ENCODE peak calls at places on chromosome 15, in eight cellular contexts. One of them, this sample, is unnamed. For H3K4me1, the result is how much of the 10 kb centered on the place peaks cover.

GRCh38 chr15:95684693-95685115 is 645.8 kb upstream of the NR2F2 start:
- DNase-seq in right cardiac atrium: no peak
- DNase-seq in fibroblast of lung: peak
- DNase-seq in aorta: no peak
- DNase-seq in K562: peak
- DNase-seq in small intestine: no peak
- DNase-seq in colonic mucosa: no peak
- DNase-seq in left ventricle myocardium inferior: no peak
- DNase-seq in this sample: no peak

GRCh38 chr15:57649138-57649537 is 57.4 kb upstream of the POLR2M start:
- DNase-seq in small intestine: no peak
- DNase-seq in fibroblast of lung: peak
- DNase-seq in left ventricle myocardium inferior: no peak
- DNase-seq in K562: no peak
- DNase-seq in aorta: no peak
- DNase-seq in colonic mucosa: no peak
- DNase-seq in right cardiac atrium: no peak
- DNase-seq in this sample: no peak

GRCh38 chr15:76904461-76905012 is 603 bp downstream of the SCAPER start:
- DNase-seq in aorta: no peak
- DNase-seq in small intestine: peak
- DNase-seq in K562: peak
- DNase-seq in right cardiac atrium: no peak
- DNase-seq in colonic mucosa: peak
- DNase-seq in fibroblast of lung: no peak
- DNase-seq in left ventricle myocardium inferior: no peak
- DNase-seq in this sample: peak

GRCh38 chr15:40982855-40983254 is 29.6 kb downstream of the CHAC1 start:
- DNase-seq in right cardiac atrium: peak
- DNase-seq in small intestine: no peak
- DNase-seq in fibroblast of lung: peak
- DNase-seq in left ventricle myocardium inferior: no peak
- DNase-seq in aorta: peak
- DNase-seq in colonic mucosa: no peak
- DNase-seq in K562: no peak
- DNase-seq in this sample: no peak

GRCh38 chr15:67690936-67691335 is 134.4 kb upstream of the SKOR1 start:
- DNase-seq in colonic mucosa: no peak
- DNase-seq in right cardiac atrium: no peak
- DNase-seq in left ventricle myocardium inferior: no peak
- DNase-seq in aorta: no peak
- DNase-seq in small intestine: no peak
- DNase-seq in K562: no peak
- DNase-seq in fibroblast of lung: peak
- DNase-seq in this sample: no peak

GRCh38 chr15:86879250-86880229 is 799.9 kb downstream of the AGBL1 start:
- DNase-seq in left ventricle myocardium inferior: peak
- DNase-seq in small intestine: no peak
- DNase-seq in colonic mucosa: no peak
- DNase-seq in aorta: no peak
- DNase-seq in K562: no peak
- DNase-seq in fibroblast of lung: no peak
- DNase-seq in right cardiac atrium: peak
- DNase-seq in this sample: peak

GRCh38 chr15:27563765-27564164 is 535.4 kb downstream of the OCA2 start:
- DNase-seq in K562: no peak
- DNase-seq in fibroblast of lung: no peak
- DNase-seq in left ventricle myocardium inferior: no peak
- DNase-seq in right cardiac atrium: no peak
- DNase-seq in small intestine: no peak
- DNase-seq in aorta: no peak
- DNase-seq in colonic mucosa: no peak
- DNase-seq in this sample: no peak

GRCh38 chr15:66912001-66912400 is 153.4 kb upstream of the SMAD3 start:
- DNase-seq in right cardiac atrium: no peak
- DNase-seq in fibroblast of lung: no peak
- DNase-seq in left ventricle myocardium inferior: no peak
- DNase-seq in aorta: no peak
- DNase-seq in K562: no peak
- DNase-seq in colonic mucosa: no peak
- DNase-seq in small intestine: no peak
- DNase-seq in this sample: no peak

GRCh38 chr15:25242166-25242879 is 196.5 kb downstream of the UBE3A start:
- DNase-seq in left ventricle myocardium inferior: peak
- DNase-seq in K562: no peak
- DNase-seq in right cardiac atrium: no peak
- DNase-seq in colonic mucosa: no peak
- DNase-seq in fibroblast of lung: no peak
- DNase-seq in small intestine: no peak
- DNase-seq in aorta: peak
- DNase-seq in this sample: no peak

GRCh38 chr15:95932676-95933075 is 397.8 kb upstream of the NR2F2 start:
- DNase-seq in aorta: no peak
- DNase-seq in left ventricle myocardium inferior: no peak
- DNase-seq in small intestine: no peak
- DNase-seq in right cardiac atrium: no peak
- DNase-seq in colonic mucosa: no peak
- DNase-seq in fibroblast of lung: no peak
- DNase-seq in K562: no peak
- DNase-seq in this sample: no peak

GRCh38 chr15:40493089-40493840 is 22.5 kb downstream of the CHST14 start:
- DNase-seq in colonic mucosa: no peak
- DNase-seq in K562: no peak
- DNase-seq in aorta: no peak
- DNase-seq in right cardiac atrium: no peak
- DNase-seq in left ventricle myocardium inferior: no peak
- DNase-seq in fibroblast of lung: no peak
- DNase-seq in small intestine: no peak
- DNase-seq in this sample: no peak

GRCh38 chr15:31228980-31229826 is 97.4 kb upstream of the KLF13 start:
- DNase-seq in right cardiac atrium: no peak
- DNase-seq in colonic mucosa: peak
- DNase-seq in fibroblast of lung: no peak
- DNase-seq in small intestine: peak
- DNase-seq in aorta: no peak
- DNase-seq in left ventricle myocardium inferior: no peak
- DNase-seq in K562: no peak
- DNase-seq in this sample: no peak

GRCh38 chr15:82855286-82856092 is 46.1 kb downstream of the WHAMM start:
- DNase-seq in small intestine: no peak
- DNase-seq in right cardiac atrium: no peak
- DNase-seq in colonic mucosa: no peak
- DNase-seq in aorta: no peak
- DNase-seq in left ventricle myocardium inferior: no peak
- DNase-seq in fibroblast of lung: no peak
- DNase-seq in K562: no peak
- DNase-seq in this sample: no peak

GRCh38 chr15:75043509-75044257 is 20.3 kb downstream of the PPCDC start:
- DNase-seq in small intestine: peak
- DNase-seq in fibroblast of lung: peak
- DNase-seq in aorta: peak
- DNase-seq in K562: peak
- DNase-seq in colonic mucosa: peak
- DNase-seq in right cardiac atrium: peak
- DNase-seq in left ventricle myocardium inferior: peak
- DNase-seq in this sample: peak

GRCh38 chr15:68431037-68431791 is 749 bp downstream of the ITGA11 start:
- DNase-seq in left ventricle myocardium inferior: peak
- DNase-seq in K562: no peak
- DNase-seq in colonic mucosa: peak
- DNase-seq in right cardiac atrium: peak
- DNase-seq in fibroblast of lung: no peak
- DNase-seq in small intestine: no peak
- DNase-seq in aorta: peak
- DNase-seq in this sample: no peak

GRCh38 chr15:63553388-63553791 is 43.8 kb upstream of the FBXL22 start:
- DNase-seq in aorta: no peak
- DNase-seq in K562: no peak
- DNase-seq in colonic mucosa: no peak
- DNase-seq in right cardiac atrium: peak
- DNase-seq in small intestine: peak
- DNase-seq in left ventricle myocardium inferior: no peak
- DNase-seq in fibroblast of lung: peak
- DNase-seq in this sample: no peak

GRCh38 chr15:36701336-36701735 is 121.9 kb downstream of the CDIN1 start:
- DNase-seq in left ventricle myocardium inferior: no peak
- DNase-seq in colonic mucosa: no peak
- DNase-seq in aorta: no peak
- DNase-seq in right cardiac atrium: no peak
- DNase-seq in small intestine: no peak
- DNase-seq in K562: no peak
- DNase-seq in fibroblast of lung: no peak
- DNase-seq in this sample: no peak

GRCh38 chr15:49558924-49559323 is 61.7 kb downstream of the FAM227B start:
- DNase-seq in left ventricle myocardium inferior: no peak
- DNase-seq in right cardiac atrium: no peak
- DNase-seq in aorta: no peak
- DNase-seq in K562: no peak
- DNase-seq in small intestine: no peak
- DNase-seq in colonic mucosa: no peak
- DNase-seq in fibroblast of lung: peak
- DNase-seq in this sample: no peak

GRCh38 chr15:49815937-49816336 is 195.1 kb downstream of the DTWD1 start:
- DNase-seq in right cardiac atrium: peak
- DNase-seq in left ventricle myocardium inferior: peak
- DNase-seq in aorta: peak
- DNase-seq in fibroblast of lung: peak
- DNase-seq in colonic mucosa: no peak
- DNase-seq in K562: no peak
- DNase-seq in small intestine: no peak
- DNase-seq in this sample: no peak

GRCh38 chr15:85615930-85616329 is 178.8 kb downstream of the KLHL25 start:
- DNase-seq in fibroblast of lung: peak
- DNase-seq in K562: peak
- DNase-seq in small intestine: peak
- DNase-seq in colonic mucosa: peak
- DNase-seq in left ventricle myocardium inferior: no peak
- DNase-seq in right cardiac atrium: no peak
- DNase-seq in aorta: no peak
- DNase-seq in this sample: no peak

GRCh38 chr15:41799488-41799805 is 25.2 kb downstream of the MAPKBP1 start:
- DNase-seq in colonic mucosa: no peak
- DNase-seq in small intestine: no peak
- DNase-seq in K562: no peak
- DNase-seq in right cardiac atrium: no peak
- DNase-seq in aorta: no peak
- DNase-seq in fibroblast of lung: no peak
- DNase-seq in left ventricle myocardium inferior: no peak
- DNase-seq in this sample: no peak

GRCh38 chr15:61768131-61768530 is 292.1 kb downstream of the VPS13C start:
- DNase-seq in K562: no peak
- DNase-seq in left ventricle myocardium inferior: no peak
- DNase-seq in fibroblast of lung: no peak
- DNase-seq in aorta: no peak
- DNase-seq in colonic mucosa: no peak
- DNase-seq in right cardiac atrium: no peak
- DNase-seq in small intestine: no peak
- DNase-seq in this sample: no peak

GRCh38 chr15:93029613-93030429 is 59.2 kb downstream of the RGMA start:
- DNase-seq in left ventricle myocardium inferior: no peak
- DNase-seq in small intestine: peak
- DNase-seq in fibroblast of lung: peak
- DNase-seq in K562: no peak
- DNase-seq in colonic mucosa: no peak
- DNase-seq in aorta: no peak
- DNase-seq in right cardiac atrium: peak
- DNase-seq in this sample: peak

GRCh38 chr15:101115318-101115886 is 136.4 kb downstream of the CHSY1 start:
- DNase-seq in aorta: no peak
- DNase-seq in colonic mucosa: no peak
- DNase-seq in small intestine: no peak
- DNase-seq in left ventricle myocardium inferior: no peak
- DNase-seq in fibroblast of lung: no peak
- DNase-seq in right cardiac atrium: no peak
- DNase-seq in K562: no peak
- DNase-seq in this sample: no peak
- H3K27ac ChIP-seq in aorta: no peak
- H3K27ac ChIP-seq in colonic mucosa: no peak
- H3K27ac ChIP-seq in small intestine: no peak
- H3K27ac ChIP-seq in left ventricle myocardium inferior: peak
- H3K27ac ChIP-seq in fibroblast of lung: peak
- H3K27ac ChIP-seq in right cardiac atrium: no peak
- H3K27ac ChIP-seq in K562: no peak
- H3K27ac ChIP-seq in this sample: no peak

GRCh38 chr15:89089316-89090230 is 1.3 kb downstream of the ABHD2 start:
- DNase-seq in aorta: no peak
- DNase-seq in small intestine: peak
- DNase-seq in colonic mucosa: no peak
- DNase-seq in right cardiac atrium: no peak
- DNase-seq in left ventricle myocardium inferior: no peak
- DNase-seq in K562: no peak
- DNase-seq in fibroblast of lung: no peak
- DNase-seq in this sample: no peak
- H3K4me1 ChIP-seq in aorta: under half
- H3K4me1 ChIP-seq in small intestine: under half
- H3K4me1 ChIP-seq in colonic mucosa: under half
- H3K4me1 ChIP-seq in right cardiac atrium: under half
- H3K4me1 ChIP-seq in left ventricle myocardium inferior: half or more
- H3K4me1 ChIP-seq in K562: under half
- H3K4me1 ChIP-seq in fibroblast of lung: under half
- H3K4me1 ChIP-seq in this sample: under half

DNA sequence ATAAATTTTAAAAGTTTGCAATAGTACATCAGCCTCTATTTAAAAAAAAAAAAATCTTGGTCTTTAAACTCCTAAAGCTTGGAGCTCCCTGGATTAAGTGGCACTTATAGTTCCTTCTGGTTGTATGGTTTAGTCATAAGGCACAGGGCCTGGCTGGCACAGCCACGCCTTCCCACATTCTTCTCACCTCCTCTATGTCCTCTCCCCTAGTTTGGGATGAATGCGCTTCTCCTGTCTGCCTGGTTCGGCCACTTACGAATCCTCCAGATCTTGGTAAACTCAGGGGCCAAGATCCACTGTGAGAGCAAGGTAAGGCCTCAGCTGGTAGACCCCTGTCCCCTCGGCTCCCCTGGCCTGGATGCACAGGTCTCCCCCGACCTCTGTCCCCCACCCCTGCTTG is 10.0 kb downstream of the ANKDD1A start:
- DNase-seq in K562: no peak
- DNase-seq in left ventricle myocardium inferior: no peak
- DNase-seq in small intestine: no peak
- DNase-seq in aorta: no peak
- DNase-seq in fibroblast of lung: no peak
- DNase-seq in right cardiac atrium: no peak
- DNase-seq in colonic mucosa: no peak
- DNase-seq in this sample: no peak
- H3K4me3 ChIP-seq in K562: no peak
- H3K4me3 ChIP-seq in left ventricle myocardium inferior: no peak
- H3K4me3 ChIP-seq in small intestine: no peak
- H3K4me3 ChIP-seq in aorta: no peak
- H3K4me3 ChIP-seq in fibroblast of lung: no peak
- H3K4me3 ChIP-seq in right cardiac atrium: no peak
- H3K4me3 ChIP-seq in colonic mucosa: no peak
- H3K4me3 ChIP-seq in this sample: no peak

DNA sequence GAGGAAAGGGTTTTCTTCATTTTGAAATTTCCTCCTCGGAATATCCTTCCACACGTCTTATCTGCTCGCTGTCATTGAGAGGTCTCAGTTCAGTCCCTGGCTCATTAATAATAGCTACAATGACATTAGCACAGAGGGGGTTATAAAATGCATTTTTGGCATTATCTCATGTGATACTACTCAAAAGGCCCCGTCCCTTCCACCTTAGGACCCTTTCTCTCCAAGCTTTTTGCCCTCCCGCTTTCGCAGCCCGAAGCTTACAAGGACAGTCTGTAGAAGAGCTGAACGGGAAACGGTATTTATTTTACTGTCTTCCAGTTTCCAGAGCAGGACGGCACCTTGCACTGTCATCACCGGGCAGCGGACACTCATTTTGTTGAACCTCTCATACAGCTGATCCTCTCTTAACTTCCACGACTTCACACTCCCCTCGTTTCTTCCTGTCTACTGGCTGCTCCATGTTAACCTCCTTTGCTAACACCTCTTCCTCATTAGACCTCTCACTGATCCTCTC is 5.6 kb upstream of the PLEKHO2 start:
- DNase-seq in colonic mucosa: no peak
- DNase-seq in left ventricle myocardium inferior: no peak
- DNase-seq in right cardiac atrium: no peak
- DNase-seq in small intestine: no peak
- DNase-seq in aorta: no peak
- DNase-seq in K562: no peak
- DNase-seq in fibroblast of lung: no peak
- DNase-seq in this sample: no peak
- H3K27ac ChIP-seq in colonic mucosa: no peak
- H3K27ac ChIP-seq in left ventricle myocardium inferior: peak
- H3K27ac ChIP-seq in right cardiac atrium: peak
- H3K27ac ChIP-seq in small intestine: peak
- H3K27ac ChIP-seq in aorta: peak
- H3K27ac ChIP-seq in K562: peak
- H3K27ac ChIP-seq in fibroblast of lung: no peak
- H3K27ac ChIP-seq in this sample: peak